ENCODE peak calls at places on chromosomes 12 and 14, in seven cellular contexts. I, P, G, S, D, K and M are unnamed samples.

GRCh38 chr12:88946377-88946997 is 366.2 kb upstream of the KITLG start:
- DNase-seq in S (no peak), G (peak), D (no peak), P (peak), I (no peak), K (peak), M (no peak)

GRCh38 chr14:67837011-67837624 is 17.5 kb downstream of the RAD51B start:
- DNase-seq in G (peak), K (no peak), I (no peak), S (no peak), P (peak), D (no peak), M (no peak)

GRCh38 chr14:67710209-67710608 is 8.5 kb downstream of the RDH12 start:
- DNase-seq in K (no peak), G (peak), I (no peak), P (no peak), S (no peak), D (no peak), M (no peak)

GRCh38 chr14:92584221-92584620 is 70.6 kb downstream of the RIN3 start:
- DNase-seq in K (no peak), S (no peak), D (peak), I (no peak), G (no peak), P (no peak), M (no peak)

GRCh38 chr12:66409195-66409871 is 107.0 kb downstream of the HELB start:
- DNase-seq in P (peak), I (no peak), D (no peak), G (peak), S (no peak), K (no peak), M (no peak)

GRCh38 chr12:109599087-109599486 is 25.5 kb downstream of the MVK start:
- DNase-seq in P (no peak), G (no peak), K (no peak), D (no peak), S (no peak), I (no peak), M (no peak)

GRCh38 chr14:59346796-59347510 is 118.2 kb downstream of the GPR135 start:
- DNase-seq in D (no peak), G (no peak), I (no peak), P (no peak), K (no peak), S (no peak), M (no peak)

GRCh38 chr12:74747305-74747704 is 209.7 kb downstream of the ATXN7L3B start:
- DNase-seq in D (no peak), G (no peak), P (peak), K (no peak), S (no peak), I (no peak), M (no peak)

GRCh38 chr12:119693511-119693910 is 25.6 kb downstream of the PRKAB1 start:
- DNase-seq in S (no peak), D (peak), K (no peak), I (no peak), G (no peak), P (no peak), M (no peak)

GRCh38 chr14:65286443-65286842 is 126.1 kb upstream of the FUT8 start:
- DNase-seq in G (peak), D (no peak), P (no peak), S (no peak), I (no peak), K (no peak), M (no peak)

GRCh38 chr14:33126433-33126832 is 187.8 kb downstream of the NPAS3 start:
- DNase-seq in D (no peak), K (no peak), S (no peak), G (no peak), P (no peak), I (no peak), M (no peak)

GRCh38 chr12:102407776-102408486 is 72.4 kb downstream of the IGF1 start:
- DNase-seq in K (no peak), I (peak), D (no peak), S (no peak), G (no peak), P (peak), M (no peak)

GRCh38 chr12:64694130-64695078 is 64.8 kb downstream of the GNS start:
- DNase-seq in D (peak), I (no peak), G (no peak), K (no peak), S (no peak), P (no peak), M (peak)

GRCh38 chr12:123813349-123813748 is 51.2 kb downstream of the DNAH10 start:
- DNase-seq in D (no peak), S (no peak), I (no peak), P (peak), G (no peak), K (no peak), M (no peak)

GRCh38 chr12:71085575-71085974 is 72.2 kb downstream of the TSPAN8 start:
- DNase-seq in I (no peak), P (peak), G (no peak), D (no peak), S (no peak), K (no peak), M (no peak)

GRCh38 chr14:55816225-55816624 is 236.2 kb downstream of the KTN1 start:
- DNase-seq in D (no peak), I (no peak), P (no peak), G (peak), S (no peak), K (no peak), M (no peak)

GRCh38 chr12:80320121-80320678 is 123.8 kb upstream of the PTPRQ start:
- DNase-seq in K (no peak), G (no peak), I (no peak), P (no peak), D (no peak), S (no peak), M (no peak)

GRCh38 chr14:57755018-57755521 is 110.8 kb downstream of the SLC35F4 start:
- DNase-seq in G (no peak), I (no peak), S (no peak), D (no peak), P (no peak), K (no peak), M (no peak)

GRCh38 chr14:92524603-92525185 is 11.1 kb downstream of the RIN3 start:
- DNase-seq in G (no peak), I (no peak), K (no peak), P (no peak), D (no peak), S (no peak), M (no peak)

GRCh38 chr12:94481734-94482133 is 22.1 kb upstream of the CEP83 start:
- DNase-seq in G (no peak), K (no peak), P (no peak), S (no peak), I (no peak), D (no peak), M (no peak)

GRCh38 chr12:44377443-44378160 is 498.5 kb downstream of the NELL2 start:
- DNase-seq in P (no peak), D (no peak), K (no peak), S (no peak), I (no peak), G (no peak), M (no peak)

GRCh38 chr14:35822501-35822900 is 3.6 kb upstream of the BRMS1L start:
- DNase-seq in I (no peak), S (no peak), G (no peak), K (no peak), P (peak), D (no peak), M (no peak)

GRCh38 chr14:76168531-76168930 is 16.8 kb downstream of the GPATCH2L start:
- DNase-seq in I (no peak), D (no peak), P (peak), G (no peak), K (no peak), S (no peak), M (no peak)

GRCh38 chr12:112987561-112987960 is 9.2 kb downstream of the OAS2 start:
- DNase-seq in S (no peak), G (no peak), K (no peak), D (no peak), I (no peak), P (no peak), M (no peak)

GRCh38 chr14:22095845-22096510 is 422.4 kb upstream of the OR4E1 start:
- DNase-seq in D (no peak), I (no peak), G (no peak), S (no peak), K (no peak), P (no peak), M (no peak)

GRCh38 chr12:121132601-121133481 is at the start of gene P2RX7:
- DNase-seq in K (peak), G (peak), S (no peak), D (peak), P (peak), I (peak), M (peak)

GRCh38 chr14:26427059-26427458 is 170.8 kb downstream of the NOVA1 start:
- DNase-seq in K (no peak), S (no peak), I (no peak), G (no peak), P (no peak), D (no peak), M (no peak)

GRCh38 chr12:128961957-128962356 is 108.7 kb downstream of the GLT1D1 start:
- DNase-seq in D (no peak), P (no peak), K (no peak), I (no peak), G (no peak), S (no peak), M (no peak)
- TF ChIP-seq CTCF in D (no peak), P (no peak), K (no peak), I (no peak), G (no peak), S (no peak), M (no peak)

GRCh38 chr14:78029471-78030372 is 140.5 kb upstream of the NRXN3 start:
- DNase-seq in P (no peak), S (no peak), K (no peak), D (no peak), G (no peak), I (no peak), M (no peak)
- TF ChIP-seq CTCF in P (peak), S (peak), K (no peak), D (no peak), G (no peak), I (no peak), M (no peak)

DNA sequence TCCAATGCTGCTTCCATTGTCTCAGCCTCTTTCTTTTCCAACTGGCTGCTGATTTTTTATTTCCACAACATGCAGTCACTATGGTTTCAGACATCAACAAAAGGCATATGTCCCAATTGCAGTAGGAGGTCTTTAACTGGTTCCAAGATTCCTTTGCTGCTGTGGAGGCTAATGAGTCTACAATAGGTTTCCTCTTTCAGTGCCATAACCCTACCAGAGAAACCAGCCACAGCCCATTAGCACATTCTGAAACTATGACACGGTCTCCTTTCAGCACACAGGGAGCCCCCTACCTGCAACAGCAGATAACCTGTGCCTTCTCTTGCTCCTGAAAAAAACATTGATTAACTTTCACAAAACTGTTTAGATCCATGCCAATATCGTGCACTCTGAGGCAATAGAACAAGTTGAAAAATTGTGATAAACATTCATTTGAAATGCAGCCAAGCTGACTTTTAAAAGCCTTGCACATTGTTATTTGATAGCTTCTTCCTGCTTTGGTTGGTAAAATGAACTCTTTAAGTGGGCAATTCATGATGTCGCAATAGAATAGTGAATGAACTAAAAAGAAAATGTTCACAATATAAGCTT is 32.4 kb downstream of the PLEKHG7 start:
- DNase-seq in G (no peak), D (no peak), K (no peak), S (no peak), P (peak), I (no peak), M (peak)
- TF ChIP-seq CTCF in G (no peak), D (no peak), K (no peak), S (no peak), P (peak), I (no peak), M (no peak)

DNA sequence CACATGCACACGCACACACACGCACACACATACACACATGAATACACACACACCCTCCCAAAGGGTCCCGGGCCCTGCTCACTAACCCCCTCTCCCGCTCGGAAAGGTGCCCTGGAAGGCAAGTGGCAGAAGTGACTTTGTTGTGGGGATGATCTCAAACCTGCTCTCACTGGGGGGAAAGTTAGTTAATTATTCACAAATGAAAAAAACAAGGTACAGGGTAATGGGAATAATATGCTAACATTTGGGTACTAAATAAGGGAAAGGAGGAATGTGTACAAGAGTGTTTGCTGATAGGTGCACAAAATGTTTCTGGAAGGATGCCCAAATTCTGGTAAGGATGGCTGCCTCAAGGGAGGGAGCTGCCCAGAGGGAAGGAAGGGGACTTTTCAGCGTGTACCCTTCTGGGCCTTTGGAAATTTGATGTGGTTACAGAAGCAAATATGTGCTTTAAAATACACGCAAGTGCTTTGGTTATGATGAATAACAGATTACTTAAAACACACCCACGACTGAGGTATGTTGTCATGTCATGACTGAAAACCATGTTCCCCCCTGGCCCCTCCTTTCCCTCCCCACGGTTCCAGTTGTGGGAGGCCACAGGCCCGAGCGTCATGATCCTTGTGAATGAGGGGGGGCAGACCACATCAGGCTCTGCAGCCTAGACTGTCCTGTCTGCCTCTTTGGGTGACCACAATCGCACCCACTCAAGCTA is 43.3 kb upstream of the PLEKHG6 start:
- DNase-seq in S (no peak), K (no peak), D (no peak), G (peak), I (no peak), P (peak), M (no peak)
- TF ChIP-seq CTCF in S (no peak), K (no peak), D (no peak), G (no peak), I (no peak), P (peak), M (no peak)

GRCh38 chr12:6072302-6072752 is 52.1 kb downstream of the VWF start:
- DNase-seq in G (no peak), D (no peak), I (no peak), P (peak), S (no peak), K (no peak), M (no peak)
- TF ChIP-seq CTCF in G (no peak), D (no peak), I (no peak), P (peak), S (no peak), K (no peak), M (no peak)

GRCh38 chr14:102138935-102139247 is 806 bp upstream of the WDR20 start:
- DNase-seq in P (peak), S (no peak), D (no peak), I (no peak), K (no peak), G (no peak), M (no peak)

GRCh38 chr14:102140027-102140749 is 491 bp downstream of the WDR20 start:
- DNase-seq in D (no peak), S (no peak), K (peak), P (peak), I (peak), G (peak), M (peak)

GRCh38 chr14:102138535-102138934 is 1.2 kb upstream of the WDR20 start:
- DNase-seq in K (no peak), P (peak), I (no peak), G (no peak), D (no peak), S (no peak), M (no peak)

GRCh38 chr14:102140750-102141145 is 1.1 kb downstream of the WDR20 start:
- DNase-seq in K (no peak), G (no peak), D (no peak), S (no peak), P (no peak), I (no peak), M (no peak)

DNA sequence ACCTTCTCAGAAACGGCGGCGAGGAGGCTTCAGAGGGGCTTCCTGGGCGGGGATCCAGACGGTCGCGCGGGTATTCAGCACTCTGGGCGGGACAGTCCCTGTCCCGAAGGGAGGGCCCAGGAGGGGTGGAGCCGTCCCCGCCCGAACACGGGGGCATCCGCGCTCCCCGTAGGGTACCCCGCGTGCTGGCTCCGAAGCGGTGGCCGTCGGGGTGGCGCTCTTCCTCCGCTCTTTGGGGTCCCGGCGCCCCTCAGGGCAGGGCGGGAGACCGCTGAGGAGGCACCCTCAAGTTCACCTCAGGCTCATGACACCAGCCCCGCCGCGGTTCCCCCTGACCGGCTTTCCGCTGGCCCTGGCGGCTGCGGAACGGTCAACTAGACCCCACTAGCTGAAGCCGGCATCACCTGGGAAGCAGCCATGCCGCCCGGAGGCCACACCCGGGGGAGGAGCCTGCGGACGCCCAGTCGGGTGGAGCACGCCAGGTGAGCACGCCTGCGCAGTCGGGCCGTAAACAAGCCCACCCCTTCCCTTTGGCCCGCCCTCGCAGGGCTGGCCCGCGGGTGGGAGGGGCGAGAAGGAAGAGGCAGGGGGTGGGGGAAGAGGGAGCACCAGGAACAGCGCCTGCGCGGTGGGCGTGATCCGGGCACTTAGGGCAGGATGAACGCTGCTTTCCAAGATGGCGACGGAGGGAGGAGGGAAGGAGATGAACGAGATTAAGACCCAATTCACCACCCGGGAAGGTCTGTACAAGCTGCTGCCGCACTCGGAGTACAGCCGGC is at the start of gene WDR20:
- DNase-seq in S (peak), I (peak), G (peak), P (peak), K (peak), D (peak), M (peak)
- TF ChIP-seq CTCF in S (no peak), I (no peak), G (no peak), P (no peak), K (no peak), D (no peak), M (no peak)

DNA sequence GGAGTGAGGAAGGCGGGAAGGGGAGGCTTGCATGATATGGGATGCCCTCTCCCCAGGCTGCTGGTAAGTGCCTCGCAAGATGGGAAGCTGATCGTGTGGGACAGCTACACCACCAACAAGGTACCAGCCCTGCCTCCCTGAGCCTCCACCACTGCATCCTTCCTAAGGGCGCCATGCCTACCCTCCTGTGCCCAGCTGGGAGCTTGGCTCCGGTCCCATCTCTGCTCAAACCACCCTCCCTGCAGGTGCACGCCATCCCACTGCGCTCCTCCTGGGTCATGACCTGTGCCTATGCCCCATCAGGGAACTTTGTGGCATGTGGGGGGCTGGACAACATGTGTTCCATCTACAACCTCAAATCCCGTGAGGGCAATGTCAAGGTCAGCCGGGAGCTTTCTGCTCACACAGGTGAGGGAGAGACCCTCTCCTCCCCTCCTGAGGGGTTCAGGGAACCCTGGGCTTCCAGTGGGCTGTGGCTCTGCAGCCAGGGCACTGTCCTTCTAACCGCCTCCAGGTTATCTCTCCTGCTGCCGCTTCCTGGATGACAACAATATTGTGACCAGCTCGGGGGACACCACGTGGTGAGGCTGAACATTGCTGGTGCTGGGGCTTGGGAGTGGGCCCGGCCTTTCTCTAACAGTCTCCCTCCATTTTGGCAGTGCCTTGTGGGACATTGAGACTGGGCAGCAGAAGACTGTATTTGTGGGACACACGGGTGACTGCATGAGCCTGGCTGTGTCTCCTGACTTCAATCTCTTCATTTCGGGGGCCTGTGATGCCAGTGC is 2.6 kb downstream of the GNB3 start:
- DNase-seq in S (no peak), D (no peak), I (no peak), G (no peak), P (no peak), K (no peak), M (no peak)
- TF ChIP-seq CTCF in S (no peak), D (no peak), I (no peak), G (no peak), P (no peak), K (no peak), M (no peak)

DNA sequence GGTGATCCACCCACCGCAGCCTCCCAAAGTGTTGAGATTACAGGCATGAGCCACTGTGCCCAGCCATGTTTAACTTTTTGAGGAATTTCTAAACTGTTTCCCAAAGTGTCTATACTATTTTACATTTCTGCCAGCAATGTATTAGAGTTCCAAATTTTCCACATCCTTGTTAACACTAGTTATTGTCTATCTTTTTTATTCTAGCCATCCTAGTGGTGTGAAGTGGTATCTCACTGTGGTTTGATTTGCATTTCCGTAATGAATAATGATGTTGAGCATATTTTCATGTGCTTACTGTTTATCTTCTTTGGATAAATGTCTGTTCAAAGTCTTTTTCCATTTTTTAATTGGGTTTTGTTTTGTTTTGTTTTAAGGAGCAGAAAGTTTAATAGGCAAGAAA is 14.7 kb downstream of the TXNRD1 start:
- DNase-seq in I (no peak), P (no peak), K (no peak), G (no peak), D (no peak), S (no peak), M (no peak)
- TF ChIP-seq CTCF in I (no peak), P (no peak), K (no peak), G (no peak), D (no peak), S (peak), M (no peak)

GRCh38 chr12:57240069-57240921 is 10.7 kb downstream of the STAC3 start:
- DNase-seq in P (peak), S (no peak), D (peak), K (peak), I (peak), G (peak), M (no peak)
- TF ChIP-seq CTCF in P (no peak), S (no peak), D (no peak), K (no peak), I (no peak), G (no peak), M (no peak)